ENCODE peak calls at places on chromosome 10, in eight cellular contexts. E, H, W, Z, R, V, T and Y are unnamed samples.

GRCh38 chr10:79331709-79332108 is 15.6 kb upstream of the PPIF start:
- DNase-seq in E (no peak), V (no peak), Z (no peak), W (no peak), H (no peak), T (no peak), R (no peak), Y (no peak)

GRCh38 chr10:46323176-46323575 is 36.4 kb downstream of the ANTXRL start:
- DNase-seq in V (no peak), H (no peak), W (no peak), R (no peak), E (no peak), Z (no peak), T (no peak), Y (no peak)

GRCh38 chr10:104089621-104090020 is 3.9 kb upstream of the COL17A1 start:
- DNase-seq in E (no peak), R (no peak), T (no peak), H (no peak), W (no peak), Z (no peak), V (no peak), Y (no peak)

GRCh38 chr10:3806603-3807002 is 21.6 kb upstream of the KLF6 start:
- DNase-seq in R (peak), T (no peak), Z (no peak), H (no peak), E (peak), W (no peak), V (peak), Y (no peak)

GRCh38 chr10:72834183-72834825 is 59.2 kb upstream of the OIT3 start:
- DNase-seq in V (peak), E (peak), H (no peak), W (no peak), Z (peak), T (no peak), R (peak), Y (peak)

GRCh38 chr10:70619271-70620019 is 16.9 kb upstream of the PRF1 start:
- DNase-seq in H (no peak), R (no peak), E (peak), T (no peak), W (no peak), V (no peak), Z (peak), Y (no peak)

GRCh38 chr10:99347672-99348071 is 18.5 kb downstream of the CNNM1 start:
- DNase-seq in W (no peak), H (no peak), R (no peak), V (no peak), E (no peak), T (no peak), Z (no peak), Y (no peak)

GRCh38 chr10:63236113-63236935 is 103.2 kb downstream of the NRBF2 start:
- DNase-seq in Z (peak), W (no peak), R (peak), T (no peak), E (peak), V (peak), H (no peak), Y (no peak)

GRCh38 chr10:53597835-53598251 is 825.3 kb upstream of the MBL2 start:
- DNase-seq in Z (no peak), H (no peak), R (no peak), V (no peak), T (no peak), W (no peak), E (no peak), Y (no peak)

GRCh38 chr10:28663576-28664368 is 13.5 kb upstream of the BAMBI start:
- DNase-seq in Z (peak), V (peak), T (peak), E (peak), H (peak), W (peak), R (peak), Y (peak)